ENCODE peak calls at places on chromosomes 5 and 9, in seven cellular contexts. I is NCI-H774; M is pons; D is AG08396; L is COR-L47; A is naive thymus-derived CD8-positive, alpha-beta T cell; W is kidney. Z is an unnamed sample.
A peak's percentile ranks its signal among the peaks of the same experiment; 100 is the strongest.

GRCh38 chr5:113761594-113761993 is 248.1 kb downstream of the YTHDC2 start:
- DNase-seq in I (no peak), M (no peak), D (no peak), L (no peak), A (no peak), W (no peak), Z (no peak)

GRCh38 chr5:68430282-68430681 is 214.7 kb downstream of the PIK3R1 start:
- DNase-seq in I (no peak), M (no peak), D (no peak), L (no peak), A (no peak), W (no peak), Z (no peak)

GRCh38 chr5:120464627-120465280 is 654 bp downstream of the PRR16 start:
- DNase-seq in I (no peak), M (peak; percentile 14), D (peak; percentile 70), L (no peak), A (no peak), W (peak; percentile 77), Z (no peak)

GRCh38 chr5:158384535-158385421 is 525.8 kb upstream of the CLINT1 start:
- DNase-seq in I (no peak), M (peak; percentile 19), D (peak; percentile 54), L (no peak), A (no peak), W (no peak), Z (no peak)

GRCh38 chr5:141604318-141604717 is 14.5 kb downstream of the DIAPH1 start:
- DNase-seq in I (no peak), M (no peak), D (peak; percentile 82), L (no peak), A (no peak), W (no peak), Z (no peak)

GRCh38 chr9:135592331-135592590 is 30.7 kb downstream of the PAEP start:
- DNase-seq in I (no peak), M (no peak), D (no peak), L (no peak), A (no peak), W (no peak), Z (no peak)

GRCh38 chr9:89811896-89812450 is 207.2 kb downstream of the GADD45G start:
- DNase-seq in I (no peak), M (no peak), D (no peak), L (no peak), A (peak; percentile 51), W (no peak), Z (no peak)

GRCh38 chr5:96275051-96275450 is 158.0 kb downstream of the PCSK1 start:
- DNase-seq in I (no peak), M (no peak), D (no peak), L (no peak), A (no peak), W (no peak), Z (no peak)

GRCh38 chr5:117801583-117801982 is 1186.8 kb downstream of the DTWD2 start:
- DNase-seq in I (no peak), M (no peak), D (no peak), L (no peak), A (no peak), W (no peak), Z (no peak)

GRCh38 chr9:96476591-96476990 is 26.6 kb downstream of the HABP4 start:
- DNase-seq in I (no peak), M (no peak), D (no peak), L (no peak), A (no peak), W (no peak), Z (no peak)

GRCh38 chr9:124749811-124750210 is 21.3 kb downstream of the NR6A1 start:
- DNase-seq in I (no peak), M (no peak), D (no peak), L (no peak), A (no peak), W (no peak), Z (no peak)

GRCh38 chr5:137575847-137576246 is 76.7 kb upstream of the SPOCK1 start:
- DNase-seq in I (no peak), M (no peak), D (no peak), L (no peak), A (no peak), W (no peak), Z (no peak)

GRCh38 chr9:125889524-125890473 is 142.6 kb downstream of the PBX3 start:
- DNase-seq in I (peak; percentile 76), M (peak; percentile 47), D (peak; percentile 62), L (peak; percentile 82), A (peak; percentile 61), W (peak; percentile 63), Z (peak; percentile 47)

GRCh38 chr9:87643778-87644570 is 81.9 kb upstream of the CTSL start:
- DNase-seq in I (no peak), M (no peak), D (no peak), L (no peak), A (no peak), W (no peak), Z (no peak)

GRCh38 chr9:121962421-121962820 is 130.7 kb downstream of the TTLL11 start:
- DNase-seq in I (no peak), M (no peak), D (no peak), L (no peak), A (no peak), W (no peak), Z (no peak)

GRCh38 chr9:81083062-81083461 is 606.3 kb downstream of the TLE1 start:
- DNase-seq in I (no peak), M (peak; percentile 7), D (peak; percentile 3), L (peak; percentile 4), A (no peak), W (no peak), Z (no peak)

GRCh38 chr5:53733853-53734252 is 173.4 kb downstream of the NDUFS4 start:
- DNase-seq in I (no peak), M (no peak), D (no peak), L (peak; percentile 2), A (no peak), W (no peak), Z (no peak)

GRCh38 chr5:74957029-74957781 is 91.0 kb upstream of the FAM169A start:
- DNase-seq in I (no peak), M (no peak), D (no peak), L (no peak), A (no peak), W (no peak), Z (no peak)

GRCh38 chr5:140549237-140550144 is 2.0 kb downstream of the EIF4EBP3 start:
- DNase-seq in I (no peak), M (peak; percentile 68), D (peak; percentile 20), L (no peak), A (no peak), W (no peak), Z (no peak)

GRCh38 chr5:159750226-159750625 is 166.1 kb upstream of the ADRA1B start:
- DNase-seq in I (no peak), M (no peak), D (no peak), L (no peak), A (no peak), W (no peak), Z (no peak)

GRCh38 chr5:1878050-1878849 is 4.5 kb downstream of the IRX4 start:
- DNase-seq in I (no peak), M (no peak), D (no peak), L (no peak), A (no peak), W (no peak), Z (no peak)

GRCh38 chr9:135584371-135584770 is 22.8 kb downstream of the PAEP start:
- DNase-seq in I (no peak), M (no peak), D (no peak), L (no peak), A (no peak), W (no peak), Z (no peak)

GRCh38 chr5:160492565-160492964 is 70.9 kb downstream of the PTTG1 start:
- DNase-seq in I (no peak), M (no peak), D (no peak), L (no peak), A (no peak), W (no peak), Z (no peak)

GRCh38 chr9:100428871-100429654 is 2.1 kb downstream of the MSANTD3 start:
- DNase-seq in I (no peak), M (peak; percentile 51), D (peak; percentile 90), L (no peak), A (no peak), W (no peak), Z (no peak)

GRCh38 chr9:135480071-135480941 is 724 bp downstream of the PPP1R26 start:
- DNase-seq in I (peak; percentile 20), M (no peak), D (peak; percentile 74), L (no peak), A (no peak), W (no peak), Z (no peak)

GRCh38 chr9:20225841-20226240 is 396.5 kb downstream of the MLLT3 start:
- DNase-seq in I (no peak), M (no peak), D (no peak), L (no peak), A (no peak), W (no peak), Z (no peak)